ENCODE peak calls at places on chromosomes 5 and 9, in five cellular contexts. One of them, this sample, is unnamed.

GRCh38 chr5:109740329-109740728 is 50.6 kb downstream of the MAN2A1 start:
- DNase-seq in HL-60: no peak
- DNase-seq in SK-N-SH: no peak
- DNase-seq in breast epithelium: no peak
- DNase-seq in stomach: peak; percentile 47
- DNase-seq in this sample: no peak

GRCh38 chr5:132459031-132459982 is 31.3 kb downstream of the IRF1 start:
- DNase-seq in breast epithelium: no peak
- DNase-seq in SK-N-SH: no peak
- DNase-seq in HL-60: peak; percentile 63
- DNase-seq in stomach: peak; percentile 49
- DNase-seq in this sample: no peak

GRCh38 chr9:79014929-79015699 is 556.7 kb upstream of the TLE4 start:
- DNase-seq in SK-N-SH: no peak
- DNase-seq in HL-60: no peak
- DNase-seq in breast epithelium: no peak
- DNase-seq in stomach: no peak
- DNase-seq in this sample: no peak

GRCh38 chr9:35385042-35385441 is 104.9 kb upstream of the RUSC2 start:
- DNase-seq in HL-60: no peak
- DNase-seq in SK-N-SH: no peak
- DNase-seq in stomach: no peak
- DNase-seq in breast epithelium: no peak
- DNase-seq in this sample: no peak

GRCh38 chr5:115432691-115433090 is 111.9 kb downstream of the FEM1C start:
- DNase-seq in HL-60: no peak
- DNase-seq in SK-N-SH: no peak
- DNase-seq in stomach: no peak
- DNase-seq in breast epithelium: no peak
- DNase-seq in this sample: no peak

GRCh38 chr9:124270504-124271335 is 13.0 kb downstream of the NEK6 start:
- DNase-seq in stomach: peak; percentile 80
- DNase-seq in HL-60: peak; percentile 87
- DNase-seq in breast epithelium: no peak
- DNase-seq in SK-N-SH: no peak
- DNase-seq in this sample: no peak

GRCh38 chr9:134243778-134244467 is 79.6 kb upstream of the RNU6ATAC start:
- DNase-seq in HL-60: peak; percentile 95
- DNase-seq in SK-N-SH: no peak
- DNase-seq in stomach: peak; percentile 47
- DNase-seq in breast epithelium: no peak
- DNase-seq in this sample: no peak

GRCh38 chr5:11527994-11528393 is 376.3 kb downstream of the CTNND2 start:
- DNase-seq in SK-N-SH: no peak
- DNase-seq in breast epithelium: no peak
- DNase-seq in stomach: no peak
- DNase-seq in HL-60: no peak
- DNase-seq in this sample: no peak

GRCh38 chr5:136053336-136054121 is 24.7 kb downstream of the TGFBI start:
- DNase-seq in breast epithelium: no peak
- DNase-seq in stomach: no peak
- DNase-seq in HL-60: no peak
- DNase-seq in SK-N-SH: no peak
- DNase-seq in this sample: no peak

GRCh38 chr5:170132642-170133448 is 27.1 kb downstream of the FOXI1 start:
- DNase-seq in stomach: no peak
- DNase-seq in breast epithelium: no peak
- DNase-seq in HL-60: no peak
- DNase-seq in SK-N-SH: peak; percentile 57
- DNase-seq in this sample: no peak

GRCh38 chr9:128084746-128085145 is 16.7 kb downstream of the SLC25A25 start:
- DNase-seq in breast epithelium: no peak
- DNase-seq in stomach: no peak
- DNase-seq in HL-60: no peak
- DNase-seq in SK-N-SH: no peak
- DNase-seq in this sample: no peak

GRCh38 chr9:85040141-85040540 is 370.6 kb downstream of the NTRK2 start:
- DNase-seq in stomach: no peak
- DNase-seq in breast epithelium: no peak
- DNase-seq in SK-N-SH: no peak
- DNase-seq in HL-60: no peak
- DNase-seq in this sample: no peak

GRCh38 chr9:132497731-132498130 is 84.7 kb upstream of the BARHL1 start:
- DNase-seq in HL-60: no peak
- DNase-seq in stomach: no peak
- DNase-seq in SK-N-SH: no peak
- DNase-seq in breast epithelium: no peak
- DNase-seq in this sample: no peak

GRCh38 chr9:17402309-17402708 is 176.6 kb upstream of the SH3GL2 start:
- DNase-seq in stomach: no peak
- DNase-seq in SK-N-SH: no peak
- DNase-seq in breast epithelium: no peak
- DNase-seq in HL-60: peak; percentile 1
- DNase-seq in this sample: no peak

GRCh38 chr5:92991681-92992472 is 589.1 kb downstream of the NR2F1-AS1 start:
- DNase-seq in SK-N-SH: peak; percentile 15
- DNase-seq in HL-60: no peak
- DNase-seq in breast epithelium: no peak
- DNase-seq in stomach: no peak
- DNase-seq in this sample: no peak

GRCh38 chr9:110008663-110009062 is 199.3 kb downstream of the C9orf152 start:
- DNase-seq in stomach: no peak
- DNase-seq in SK-N-SH: no peak
- DNase-seq in breast epithelium: no peak
- DNase-seq in HL-60: no peak
- DNase-seq in this sample: no peak

GRCh38 chr9:33139421-33140228 is 27.5 kb downstream of the B4GALT1 start:
- DNase-seq in breast epithelium: no peak
- DNase-seq in SK-N-SH: no peak
- DNase-seq in HL-60: peak; percentile 72
- DNase-seq in stomach: peak; percentile 35
- DNase-seq in this sample: no peak

GRCh38 chr9:104082147-104082546 is 12.0 kb upstream of the SMC2 start:
- DNase-seq in breast epithelium: no peak
- DNase-seq in HL-60: peak; percentile 7
- DNase-seq in SK-N-SH: no peak
- DNase-seq in stomach: no peak
- DNase-seq in this sample: no peak

GRCh38 chr5:168822745-168823281 is 243.6 kb upstream of the PANK3 start:
- DNase-seq in breast epithelium: no peak
- DNase-seq in HL-60: no peak
- DNase-seq in stomach: no peak
- DNase-seq in SK-N-SH: no peak
- DNase-seq in this sample: no peak

GRCh38 chr5:168819004-168819626 is 239.9 kb upstream of the PANK3 start:
- DNase-seq in stomach: no peak
- DNase-seq in breast epithelium: no peak
- DNase-seq in SK-N-SH: no peak
- DNase-seq in HL-60: no peak
- DNase-seq in this sample: no peak

GRCh38 chr5:168818586-168818985 is 239.4 kb upstream of the PANK3 start:
- DNase-seq in HL-60: no peak
- DNase-seq in breast epithelium: no peak
- DNase-seq in SK-N-SH: no peak
- DNase-seq in stomach: no peak
- DNase-seq in this sample: no peak

GRCh38 chr5:168822248-168822744 is 243.1 kb upstream of the PANK3 start:
- DNase-seq in breast epithelium: no peak
- DNase-seq in HL-60: no peak
- DNase-seq in SK-N-SH: no peak
- DNase-seq in stomach: no peak
- DNase-seq in this sample: no peak

DNA sequence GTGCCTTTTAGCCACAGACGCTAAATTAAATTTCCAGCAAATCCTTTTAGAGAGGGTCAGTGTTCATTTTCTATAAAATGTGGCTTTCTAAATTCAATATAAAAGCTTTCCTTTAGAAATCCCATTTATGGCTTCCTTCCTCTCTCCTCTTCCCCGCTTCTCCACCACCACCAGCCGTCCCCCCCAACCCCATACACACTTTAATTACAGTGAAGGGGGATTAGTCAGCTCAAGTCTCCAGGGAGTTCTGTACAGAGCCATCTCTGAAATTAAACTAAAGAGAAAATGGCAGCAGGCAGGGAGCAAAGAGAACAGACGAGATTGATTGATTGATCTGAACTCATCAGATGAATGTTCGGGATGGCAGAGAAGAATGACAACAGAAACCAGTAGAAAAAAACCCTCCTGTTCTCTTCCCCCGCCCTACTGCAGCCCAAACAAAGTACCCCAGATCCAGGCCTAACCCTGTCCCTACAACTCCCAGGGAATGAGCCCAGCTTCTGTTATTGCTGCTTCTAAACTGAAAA is 241.7 kb upstream of the PANK3 start:
- DNase-seq in HL-60: no peak
- DNase-seq in breast epithelium: no peak
- DNase-seq in SK-N-SH: no peak
- DNase-seq in stomach: no peak
- DNase-seq in this sample: no peak
- TF ChIP-seq POLR2AphosphoS5 in HL-60: no peak
- TF ChIP-seq POLR2AphosphoS5 in breast epithelium: no peak
- TF ChIP-seq POLR2AphosphoS5 in SK-N-SH: no peak
- TF ChIP-seq POLR2AphosphoS5 in stomach: no peak
- TF ChIP-seq POLR2AphosphoS5 in this sample: no peak

GRCh38 chr9:114451707-114452031 is 53.6 kb downstream of the WHRN start:
- DNase-seq in SK-N-SH: no peak
- DNase-seq in breast epithelium: no peak
- DNase-seq in stomach: no peak
- DNase-seq in HL-60: no peak
- DNase-seq in this sample: no peak
- H3K4me3 ChIP-seq in SK-N-SH: no peak overlapping the region
- H3K4me3 ChIP-seq in breast epithelium: no peak overlapping the region
- H3K4me3 ChIP-seq in stomach: no peak overlapping the region
- H3K4me3 ChIP-seq in HL-60: no peak overlapping the region
- H3K4me3 ChIP-seq in this sample: no peak overlapping the region

GRCh38 chr5:945691-946541 is 53.2 kb downstream of the TRIP13 start:
- DNase-seq in HL-60: no peak
- DNase-seq in breast epithelium: no peak
- DNase-seq in stomach: no peak
- DNase-seq in SK-N-SH: peak; percentile 69
- DNase-seq in this sample: no peak
- H3K27me3 ChIP-seq in HL-60: peaks cover 16% of the 10 kb centered on the region
- H3K27me3 ChIP-seq in breast epithelium: no peaks in the 10 kb centered on the region
- H3K27me3 ChIP-seq in stomach: peaks cover 73% of the 10 kb centered on the region
- H3K27me3 ChIP-seq in SK-N-SH: peaks cover 27% of the 10 kb centered on the region
- H3K27me3 ChIP-seq in this sample: no peaks in the 10 kb centered on the region

GRCh38 chr9:115373000-115373709 is 255.2 kb upstream of the TNC start:
- DNase-seq in SK-N-SH: no peak
- DNase-seq in HL-60: no peak
- DNase-seq in breast epithelium: no peak
- DNase-seq in stomach: peak; percentile 38
- DNase-seq in this sample: no peak
- TF ChIP-seq POLR2AphosphoS5 in SK-N-SH: peak; percentile 88
- TF ChIP-seq POLR2AphosphoS5 in HL-60: no peak
- TF ChIP-seq POLR2AphosphoS5 in breast epithelium: no peak
- TF ChIP-seq POLR2AphosphoS5 in stomach: peak; percentile 26
- TF ChIP-seq POLR2AphosphoS5 in this sample: no peak